ENCODE peak calls at places on chromosomes 6 and 20, in five cellular contexts. One of them, this sample, is unnamed.
A peak's percentile ranks its signal among the peaks of the same experiment; 100 is the strongest.

GRCh38 chr6:5099537-5099936 is 14.4 kb downstream of the PPP1R3G start:
- DNase-seq in dorsolateral prefrontal cortex: no peak
- DNase-seq in left lung: no peak
- DNase-seq in Peyer's patch: no peak
- DNase-seq in BJ: no peak
- DNase-seq in this sample: no peak

GRCh38 chr20:5621305-5621704 is 128.9 kb upstream of the SHLD1 start:
- DNase-seq in left lung: no peak
- DNase-seq in BJ: no peak
- DNase-seq in Peyer's patch: no peak
- DNase-seq in dorsolateral prefrontal cortex: peak; percentile 57
- DNase-seq in this sample: no peak

GRCh38 chr20:23148721-23149570 is 62.8 kb upstream of the CD93 start:
- DNase-seq in dorsolateral prefrontal cortex: no peak
- DNase-seq in left lung: no peak
- DNase-seq in Peyer's patch: no peak
- DNase-seq in BJ: no peak
- DNase-seq in this sample: no peak

GRCh38 chr6:15427360-15428070 is 181.6 kb downstream of the JARID2 start:
- DNase-seq in dorsolateral prefrontal cortex: no peak
- DNase-seq in BJ: no peak
- DNase-seq in Peyer's patch: no peak
- DNase-seq in left lung: no peak
- DNase-seq in this sample: no peak

GRCh38 chr20:3541887-3542721 is 71.3 kb downstream of the ATRN start:
- DNase-seq in Peyer's patch: no peak
- DNase-seq in left lung: no peak
- DNase-seq in BJ: no peak
- DNase-seq in dorsolateral prefrontal cortex: no peak
- DNase-seq in this sample: no peak

GRCh38 chr6:152096863-152097496 is 289.5 kb downstream of the ESR1 start:
- DNase-seq in left lung: no peak
- DNase-seq in Peyer's patch: no peak
- DNase-seq in dorsolateral prefrontal cortex: no peak
- DNase-seq in BJ: peak; percentile 63
- DNase-seq in this sample: no peak

GRCh38 chr6:42936398-42936797 is 7.1 kb downstream of the CNPY3 start:
- DNase-seq in Peyer's patch: no peak
- DNase-seq in BJ: no peak
- DNase-seq in left lung: peak; percentile 24
- DNase-seq in dorsolateral prefrontal cortex: no peak
- DNase-seq in this sample: no peak

GRCh38 chr6:81331526-81331925 is 421.0 kb downstream of the TENT5A start:
- DNase-seq in left lung: no peak
- DNase-seq in Peyer's patch: no peak
- DNase-seq in dorsolateral prefrontal cortex: no peak
- DNase-seq in BJ: peak; percentile 89
- DNase-seq in this sample: no peak

GRCh38 chr6:89481695-89482094 is 48.7 kb downstream of the ANKRD6 start:
- DNase-seq in BJ: no peak
- DNase-seq in Peyer's patch: no peak
- DNase-seq in dorsolateral prefrontal cortex: no peak
- DNase-seq in left lung: no peak
- DNase-seq in this sample: no peak

GRCh38 chr6:134642217-134642616 is 307.7 kb downstream of the ALDH8A1 start:
- DNase-seq in left lung: no peak
- DNase-seq in BJ: peak; percentile 32
- DNase-seq in Peyer's patch: no peak
- DNase-seq in dorsolateral prefrontal cortex: no peak
- DNase-seq in this sample: no peak

GRCh38 chr20:36017034-36017951 is 48.9 kb downstream of the CNBD2 start:
- DNase-seq in BJ: peak; percentile 77
- DNase-seq in Peyer's patch: no peak
- DNase-seq in dorsolateral prefrontal cortex: no peak
- DNase-seq in left lung: no peak
- DNase-seq in this sample: no peak

GRCh38 chr20:50694379-50695143 is 3.2 kb upstream of the RIPOR3 start:
- DNase-seq in Peyer's patch: no peak
- DNase-seq in BJ: no peak
- DNase-seq in left lung: no peak
- DNase-seq in dorsolateral prefrontal cortex: no peak
- DNase-seq in this sample: no peak

GRCh38 chr20:33370296-33370695 is 31.0 kb downstream of the CDK5RAP1 start:
- DNase-seq in left lung: no peak
- DNase-seq in Peyer's patch: peak; percentile 72
- DNase-seq in dorsolateral prefrontal cortex: no peak
- DNase-seq in BJ: no peak
- DNase-seq in this sample: no peak

GRCh38 chr6:163667372-163668060 is 253.0 kb downstream of the QKI start:
- DNase-seq in BJ: no peak
- DNase-seq in Peyer's patch: peak; percentile 73
- DNase-seq in left lung: no peak
- DNase-seq in dorsolateral prefrontal cortex: no peak
- DNase-seq in this sample: peak; percentile 58

GRCh38 chr6:76706086-76706485 is 633.6 kb upstream of the IMPG1 start:
- DNase-seq in left lung: no peak
- DNase-seq in dorsolateral prefrontal cortex: no peak
- DNase-seq in Peyer's patch: no peak
- DNase-seq in BJ: no peak
- DNase-seq in this sample: no peak

GRCh38 chr6:56403663-56404200 is 156.4 kb upstream of the COL21A1 start:
- DNase-seq in BJ: no peak
- DNase-seq in dorsolateral prefrontal cortex: no peak
- DNase-seq in Peyer's patch: no peak
- DNase-seq in left lung: no peak
- DNase-seq in this sample: no peak

GRCh38 chr6:34791842-34792604 is at the start of gene BLTP3A:
- DNase-seq in left lung: peak; percentile 94
- DNase-seq in BJ: no peak
- DNase-seq in dorsolateral prefrontal cortex: peak; percentile 81
- DNase-seq in Peyer's patch: peak; percentile 60
- DNase-seq in this sample: peak; percentile 90

GRCh38 chr6:89678531-89678930 is 40.0 kb upstream of the LYRM2 start:
- DNase-seq in BJ: no peak
- DNase-seq in Peyer's patch: no peak
- DNase-seq in dorsolateral prefrontal cortex: no peak
- DNase-seq in left lung: no peak
- DNase-seq in this sample: no peak

GRCh38 chr20:603116-603640 is 6.9 kb downstream of the TCF15 start:
- DNase-seq in left lung: no peak
- DNase-seq in BJ: no peak
- DNase-seq in dorsolateral prefrontal cortex: no peak
- DNase-seq in Peyer's patch: no peak
- DNase-seq in this sample: no peak

GRCh38 chr6:161079566-161080262 is 88.1 kb downstream of the MAP3K4 start:
- DNase-seq in Peyer's patch: no peak
- DNase-seq in BJ: peak; percentile 21
- DNase-seq in left lung: no peak
- DNase-seq in dorsolateral prefrontal cortex: peak; percentile 56
- DNase-seq in this sample: no peak

GRCh38 chr6:3911614-3912336 is 62.6 kb downstream of the FAM50B start:
- DNase-seq in BJ: peak; percentile 56
- DNase-seq in Peyer's patch: no peak
- DNase-seq in dorsolateral prefrontal cortex: no peak
- DNase-seq in left lung: no peak
- DNase-seq in this sample: peak; percentile 85

GRCh38 chr6:15841937-15842698 is 179.3 kb upstream of the DTNBP1 start:
- DNase-seq in left lung: no peak
- DNase-seq in dorsolateral prefrontal cortex: no peak
- DNase-seq in BJ: no peak
- DNase-seq in Peyer's patch: no peak
- DNase-seq in this sample: no peak

GRCh38 chr6:166259296-166259977 is 48.8 kb downstream of the PRR18 start:
- DNase-seq in Peyer's patch: peak; percentile 59
- DNase-seq in dorsolateral prefrontal cortex: no peak
- DNase-seq in BJ: no peak
- DNase-seq in left lung: no peak
- DNase-seq in this sample: peak; percentile 76

GRCh38 chr6:52109073-52109635 is 21.7 kb upstream of the PKHD1 start:
- DNase-seq in Peyer's patch: no peak
- DNase-seq in left lung: no peak
- DNase-seq in BJ: no peak
- DNase-seq in dorsolateral prefrontal cortex: no peak
- DNase-seq in this sample: no peak

GRCh38 chr20:59331721-59332329 is 31.4 kb downstream of the EDN3 start:
- DNase-seq in BJ: no peak
- DNase-seq in dorsolateral prefrontal cortex: no peak
- DNase-seq in Peyer's patch: no peak
- DNase-seq in left lung: no peak
- DNase-seq in this sample: no peak

GRCh38 chr6:42451146-42451594 is 556 bp downstream of the TRERF1 start:
- DNase-seq in dorsolateral prefrontal cortex: no peak
- DNase-seq in BJ: no peak
- DNase-seq in left lung: no peak
- DNase-seq in Peyer's patch: peak; percentile 20
- DNase-seq in this sample: no peak

GRCh38 chr20:61639200-61639599 is 387.1 kb downstream of the CDH4 start:
- DNase-seq in dorsolateral prefrontal cortex: no peak
- DNase-seq in left lung: no peak
- DNase-seq in BJ: no peak
- DNase-seq in Peyer's patch: no peak
- DNase-seq in this sample: no peak

GRCh38 chr6:12334524-12335130 is 44.5 kb downstream of the EDN1 start:
- DNase-seq in dorsolateral prefrontal cortex: no peak
- DNase-seq in left lung: no peak
- DNase-seq in BJ: no peak
- DNase-seq in Peyer's patch: no peak
- DNase-seq in this sample: no peak

GRCh38 chr6:56764081-56764566 is 121.4 kb upstream of the DST start:
- DNase-seq in BJ: no peak
- DNase-seq in left lung: no peak
- DNase-seq in Peyer's patch: no peak
- DNase-seq in dorsolateral prefrontal cortex: no peak
- DNase-seq in this sample: no peak

GRCh38 chr6:80335061-80335660 is 228.7 kb downstream of the BCKDHB start:
- DNase-seq in left lung: no peak
- DNase-seq in dorsolateral prefrontal cortex: no peak
- DNase-seq in Peyer's patch: no peak
- DNase-seq in BJ: no peak
- DNase-seq in this sample: no peak

GRCh38 chr6:135703621-135704020 is 147.9 kb upstream of the PDE7B start:
- DNase-seq in left lung: no peak
- DNase-seq in dorsolateral prefrontal cortex: no peak
- DNase-seq in Peyer's patch: no peak
- DNase-seq in BJ: no peak
- DNase-seq in this sample: no peak

GRCh38 chr6:138289739-138290138 is 71.4 kb upstream of the PBOV1 start:
- DNase-seq in Peyer's patch: no peak
- DNase-seq in BJ: no peak
- DNase-seq in dorsolateral prefrontal cortex: no peak
- DNase-seq in left lung: no peak
- DNase-seq in this sample: no peak

GRCh38 chr20:46951405-46951804 is 56.8 kb downstream of the EYA2 start:
- DNase-seq in dorsolateral prefrontal cortex: no peak
- DNase-seq in Peyer's patch: no peak
- DNase-seq in BJ: no peak
- DNase-seq in left lung: no peak
- DNase-seq in this sample: no peak

GRCh38 chr6:29626948-29627761 is 5.8 kb downstream of the GABBR1 start:
- DNase-seq in BJ: no peak
- DNase-seq in Peyer's patch: no peak
- DNase-seq in left lung: peak; percentile 78
- DNase-seq in dorsolateral prefrontal cortex: no peak
- DNase-seq in this sample: no peak
- H3K4me3 ChIP-seq in BJ: peak overlapping the region; percentile 84
- H3K4me3 ChIP-seq in Peyer's patch: peak overlapping the region; percentile 60
- H3K4me3 ChIP-seq in left lung: peak overlapping the region; percentile 45
- H3K4me3 ChIP-seq in dorsolateral prefrontal cortex: peak overlapping the region; percentile 75
- H3K4me3 ChIP-seq in this sample: peak overlapping the region; percentile 54

GRCh38 chr6:110328231-110328630 is 29.9 kb downstream of the METTL24 start:
- DNase-seq in BJ: peak; percentile 74
- DNase-seq in Peyer's patch: no peak
- DNase-seq in left lung: no peak
- DNase-seq in dorsolateral prefrontal cortex: no peak
- DNase-seq in this sample: no peak
- H3K4me3 ChIP-seq in BJ: no peak overlapping the region
- H3K4me3 ChIP-seq in Peyer's patch: no peak overlapping the region
- H3K4me3 ChIP-seq in left lung: no peak overlapping the region
- H3K4me3 ChIP-seq in dorsolateral prefrontal cortex: no peak overlapping the region
- H3K4me3 ChIP-seq in this sample: no peak overlapping the region

DNA sequence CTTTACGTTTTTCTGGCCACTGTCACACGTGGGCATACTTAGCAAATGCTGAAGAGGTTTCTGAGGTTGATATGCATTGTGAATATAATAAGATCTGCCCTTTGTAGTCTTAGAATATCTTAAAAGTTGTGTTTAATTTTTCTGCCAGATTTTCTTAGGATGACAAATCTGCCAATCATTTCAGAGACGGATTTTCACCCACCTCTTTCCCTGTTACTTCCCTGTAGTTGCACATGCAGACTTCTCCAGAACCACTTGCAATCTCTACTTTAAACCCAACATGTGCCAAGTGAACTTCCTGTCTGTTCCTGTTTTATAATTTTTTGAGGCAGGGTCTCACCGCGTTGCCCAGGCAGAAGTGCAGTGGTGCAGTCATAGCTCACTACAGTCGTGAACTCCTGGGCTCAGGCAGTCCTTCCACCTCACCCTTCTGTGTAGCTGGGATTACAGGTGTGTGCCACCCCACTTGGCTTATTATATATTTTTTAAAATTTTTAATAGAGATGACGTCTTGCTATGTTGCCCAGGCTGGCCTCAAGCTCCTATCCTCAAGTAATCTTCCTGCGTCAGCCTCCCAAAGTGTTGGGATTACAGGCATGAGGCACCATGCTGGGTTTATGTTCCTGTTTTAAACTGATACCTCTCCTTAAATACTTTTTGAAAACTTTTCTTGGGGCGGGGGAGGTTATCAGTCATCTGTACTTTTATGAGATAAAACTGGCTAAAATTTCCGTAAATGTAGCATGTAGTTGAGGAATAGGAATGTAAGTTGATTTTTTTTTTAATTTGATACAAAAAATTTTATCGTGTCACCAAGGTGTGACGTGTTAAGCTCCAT is 2.7 kb downstream of the IGF2R start:
- DNase-seq in dorsolateral prefrontal cortex: no peak
- DNase-seq in left lung: no peak
- DNase-seq in BJ: no peak
- DNase-seq in Peyer's patch: no peak
- DNase-seq in this sample: no peak
- H3K4me3 ChIP-seq in dorsolateral prefrontal cortex: no peak overlapping the region
- H3K4me3 ChIP-seq in left lung: no peak overlapping the region
- H3K4me3 ChIP-seq in BJ: no peak overlapping the region
- H3K4me3 ChIP-seq in Peyer's patch: no peak overlapping the region
- H3K4me3 ChIP-seq in this sample: no peak overlapping the region

DNA sequence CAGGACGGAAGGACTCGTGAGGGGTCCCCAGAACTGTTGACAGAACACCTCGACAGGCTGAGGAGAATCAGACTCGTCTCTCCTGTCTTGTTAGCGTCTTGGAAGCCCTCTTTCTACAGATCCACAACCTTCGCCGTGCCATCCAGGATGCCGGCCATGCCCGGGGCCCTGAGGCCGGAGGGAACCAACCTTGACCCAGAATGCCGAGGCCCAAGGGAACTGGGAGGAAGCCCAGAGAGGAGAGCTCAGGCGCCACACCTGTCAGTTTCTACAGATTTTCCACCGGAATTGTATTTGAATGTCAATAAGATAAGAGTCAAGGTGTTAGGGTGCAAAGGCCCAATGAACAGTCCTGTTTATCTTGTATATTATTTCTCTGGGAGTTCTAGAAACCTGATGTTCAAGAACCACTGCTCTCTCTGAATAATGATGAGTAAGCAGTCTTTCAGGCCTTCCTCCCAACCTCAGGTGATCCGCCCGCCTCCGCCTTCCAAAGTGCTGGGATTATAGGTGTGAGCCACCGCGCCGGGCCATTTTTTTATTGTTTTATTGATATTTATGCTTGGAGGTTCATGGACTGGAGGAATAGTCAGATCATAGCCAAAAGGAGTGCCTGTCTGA is 804 bp upstream of the ME1 start:
- DNase-seq in BJ: no peak
- DNase-seq in left lung: peak; percentile 58
- DNase-seq in Peyer's patch: no peak
- DNase-seq in dorsolateral prefrontal cortex: no peak
- DNase-seq in this sample: no peak
- H3K4me3 ChIP-seq in BJ: peak overlapping the region; percentile 69
- H3K4me3 ChIP-seq in left lung: no peak overlapping the region
- H3K4me3 ChIP-seq in Peyer's patch: peak overlapping the region; percentile 64
- H3K4me3 ChIP-seq in dorsolateral prefrontal cortex: peak overlapping the region; percentile 72
- H3K4me3 ChIP-seq in this sample: no peak overlapping the region